ENCODE peak calls at places on chromosomes 16 and 17, in seven cellular contexts. One of them, this sample, is unnamed.

GRCh38 chr17:7220593-7221280 is 999 bp downstream of the ACADVL start:
- DNase-seq in H9: peak; percentile 85
- DNase-seq in mesendoderm: peak; percentile 75
- DNase-seq in IMR-90: peak; percentile 63
- DNase-seq in mesenchymal stem cell: peak; percentile 67
- DNase-seq in H1: peak; percentile 73
- DNase-seq in trophoblast cell: no peak
- DNase-seq in this sample: no peak

GRCh38 chr16:72471317-72471716 is 299.4 kb upstream of the PMFBP1 start:
- DNase-seq in H9: no peak
- DNase-seq in mesendoderm: no peak
- DNase-seq in IMR-90: no peak
- DNase-seq in mesenchymal stem cell: no peak
- DNase-seq in H1: no peak
- DNase-seq in trophoblast cell: no peak
- DNase-seq in this sample: no peak

GRCh38 chr17:7295230-7296180 is 1.1 kb upstream of the YBX2 start:
- DNase-seq in H9: no peak
- DNase-seq in mesendoderm: no peak
- DNase-seq in IMR-90: no peak
- DNase-seq in mesenchymal stem cell: no peak
- DNase-seq in H1: no peak
- DNase-seq in trophoblast cell: peak; percentile 33
- DNase-seq in this sample: no peak

GRCh38 chr17:68353121-68353521 is 61.8 kb downstream of the ARSG start:
- DNase-seq in H9: no peak
- DNase-seq in mesendoderm: no peak
- DNase-seq in IMR-90: no peak
- DNase-seq in mesenchymal stem cell: no peak
- DNase-seq in H1: no peak
- DNase-seq in trophoblast cell: peak; percentile 94
- DNase-seq in this sample: no peak

GRCh38 chr17:78147315-78147998 is 1.3 kb downstream of the C17orf99 start:
- DNase-seq in H9: no peak
- DNase-seq in mesendoderm: no peak
- DNase-seq in IMR-90: no peak
- DNase-seq in mesenchymal stem cell: no peak
- DNase-seq in H1: no peak
- DNase-seq in trophoblast cell: no peak
- DNase-seq in this sample: no peak

GRCh38 chr16:83953796-83954576 is 946 bp downstream of the OSGIN1 start:
- DNase-seq in H9: no peak
- DNase-seq in mesendoderm: peak; percentile 77
- DNase-seq in IMR-90: peak; percentile 32
- DNase-seq in mesenchymal stem cell: peak; percentile 54
- DNase-seq in H1: no peak
- DNase-seq in trophoblast cell: peak; percentile 32
- DNase-seq in this sample: no peak

GRCh38 chr16:11155284-11155806 is 100.7 kb downstream of the SOCS1 start:
- DNase-seq in H9: no peak
- DNase-seq in mesendoderm: no peak
- DNase-seq in IMR-90: peak; percentile 96
- DNase-seq in mesenchymal stem cell: peak; percentile 83
- DNase-seq in H1: no peak
- DNase-seq in trophoblast cell: peak; percentile 66
- DNase-seq in this sample: no peak

GRCh38 chr17:68834328-68834836 is 120.8 kb downstream of the ABCA8 start:
- DNase-seq in H9: no peak
- DNase-seq in mesendoderm: no peak
- DNase-seq in IMR-90: no peak
- DNase-seq in mesenchymal stem cell: no peak
- DNase-seq in H1: no peak
- DNase-seq in trophoblast cell: no peak
- DNase-seq in this sample: no peak

GRCh38 chr17:48626470-48627241 is 498 bp upstream of the HOXB9 start:
- DNase-seq in H9: peak; percentile 78
- DNase-seq in mesendoderm: no peak
- DNase-seq in IMR-90: peak; percentile 47
- DNase-seq in mesenchymal stem cell: peak; percentile 97
- DNase-seq in H1: no peak
- DNase-seq in trophoblast cell: no peak
- DNase-seq in this sample: no peak

GRCh38 chr17:44773140-44773539 is 14.4 kb downstream of the ADAM11 start:
- DNase-seq in H9: no peak
- DNase-seq in mesendoderm: no peak
- DNase-seq in IMR-90: no peak
- DNase-seq in mesenchymal stem cell: no peak
- DNase-seq in H1: no peak
- DNase-seq in trophoblast cell: no peak
- DNase-seq in this sample: no peak

GRCh38 chr17:39755550-39756375 is 18.0 kb downstream of the GRB7 start:
- DNase-seq in H9: peak; percentile 34
- DNase-seq in mesendoderm: no peak
- DNase-seq in IMR-90: peak; percentile 24
- DNase-seq in mesenchymal stem cell: peak; percentile 36
- DNase-seq in H1: no peak
- DNase-seq in trophoblast cell: no peak
- DNase-seq in this sample: no peak

GRCh38 chr16:19179890-19180490 is 11.9 kb downstream of the SYT17 start:
- DNase-seq in H9: peak; percentile 49
- DNase-seq in mesendoderm: peak; percentile 61
- DNase-seq in IMR-90: peak; percentile 33
- DNase-seq in mesenchymal stem cell: peak; percentile 30
- DNase-seq in H1: peak; percentile 77
- DNase-seq in trophoblast cell: peak; percentile 46
- DNase-seq in this sample: peak; percentile 48

GRCh38 chr16:29710227-29711219 is 31.5 kb downstream of the QPRT start:
- DNase-seq in H9: peak; percentile 40
- DNase-seq in mesendoderm: peak; percentile 88
- DNase-seq in IMR-90: peak; percentile 79
- DNase-seq in mesenchymal stem cell: peak; percentile 82
- DNase-seq in H1: no peak
- DNase-seq in trophoblast cell: peak; percentile 56
- DNase-seq in this sample: no peak

GRCh38 chr16:49701867-49702494 is 153.9 kb downstream of the ZNF423 start:
- DNase-seq in H9: peak; percentile 75
- DNase-seq in mesendoderm: peak; percentile 80
- DNase-seq in IMR-90: no peak
- DNase-seq in mesenchymal stem cell: peak; percentile 9
- DNase-seq in H1: peak; percentile 74
- DNase-seq in trophoblast cell: no peak
- DNase-seq in this sample: peak; percentile 76

GRCh38 chr17:40556198-40556661 is 9.0 kb downstream of the CCR7 start:
- DNase-seq in H9: no peak
- DNase-seq in mesendoderm: no peak
- DNase-seq in IMR-90: no peak
- DNase-seq in mesenchymal stem cell: no peak
- DNase-seq in H1: no peak
- DNase-seq in trophoblast cell: no peak
- DNase-seq in this sample: no peak

GRCh38 chr17:21370430-21370829 is 5.7 kb upstream of the KCNJ12 start:
- DNase-seq in H9: no peak
- DNase-seq in mesendoderm: peak; percentile 81
- DNase-seq in IMR-90: no peak
- DNase-seq in mesenchymal stem cell: peak; percentile 33
- DNase-seq in H1: no peak
- DNase-seq in trophoblast cell: no peak
- DNase-seq in this sample: peak; percentile 69

GRCh38 chr17:69575346-69575761 is 160.9 kb downstream of the MAP2K6 start:
- DNase-seq in H9: no peak
- DNase-seq in mesendoderm: no peak
- DNase-seq in IMR-90: peak; percentile 87
- DNase-seq in mesenchymal stem cell: peak; percentile 90
- DNase-seq in H1: no peak
- DNase-seq in trophoblast cell: no peak
- DNase-seq in this sample: no peak

GRCh38 chr16:68539704-68540370 is 746 bp downstream of the ZFP90 start:
- DNase-seq in H9: peak; percentile 31
- DNase-seq in mesendoderm: peak; percentile 24
- DNase-seq in IMR-90: no peak
- DNase-seq in mesenchymal stem cell: peak; percentile 24
- DNase-seq in H1: peak; percentile 65
- DNase-seq in trophoblast cell: no peak
- DNase-seq in this sample: no peak

GRCh38 chr16:70508752-70509151 is 14.6 kb downstream of the COG4 start:
- DNase-seq in H9: no peak
- DNase-seq in mesendoderm: no peak
- DNase-seq in IMR-90: no peak
- DNase-seq in mesenchymal stem cell: peak; percentile 15
- DNase-seq in H1: no peak
- DNase-seq in trophoblast cell: no peak
- DNase-seq in this sample: no peak

GRCh38 chr16:50368410-50369132 is at the start of gene BRD7:
- DNase-seq in H9: peak; percentile 74
- DNase-seq in mesendoderm: peak; percentile 73
- DNase-seq in IMR-90: peak; percentile 37
- DNase-seq in mesenchymal stem cell: peak; percentile 53
- DNase-seq in H1: peak; percentile 71
- DNase-seq in trophoblast cell: peak; percentile 20
- DNase-seq in this sample: peak; percentile 74

GRCh38 chr17:30226878-30227277 is 8.6 kb downstream of the SLC6A4 start:
- DNase-seq in H9: no peak
- DNase-seq in mesendoderm: no peak
- DNase-seq in IMR-90: no peak
- DNase-seq in mesenchymal stem cell: no peak
- DNase-seq in H1: no peak
- DNase-seq in trophoblast cell: peak; percentile 93
- DNase-seq in this sample: no peak

GRCh38 chr17:17235212-17236174 is 1.5 kb downstream of the FLCN start:
- DNase-seq in H9: no peak
- DNase-seq in mesendoderm: no peak
- DNase-seq in IMR-90: peak; percentile 44
- DNase-seq in mesenchymal stem cell: peak; percentile 49
- DNase-seq in H1: no peak
- DNase-seq in trophoblast cell: peak; percentile 73
- DNase-seq in this sample: no peak

GRCh38 chr17:51200846-51201245 is 34.6 kb downstream of the NME2 start:
- DNase-seq in H9: no peak
- DNase-seq in mesendoderm: no peak
- DNase-seq in IMR-90: no peak
- DNase-seq in mesenchymal stem cell: no peak
- DNase-seq in H1: no peak
- DNase-seq in trophoblast cell: no peak
- DNase-seq in this sample: no peak

DNA sequence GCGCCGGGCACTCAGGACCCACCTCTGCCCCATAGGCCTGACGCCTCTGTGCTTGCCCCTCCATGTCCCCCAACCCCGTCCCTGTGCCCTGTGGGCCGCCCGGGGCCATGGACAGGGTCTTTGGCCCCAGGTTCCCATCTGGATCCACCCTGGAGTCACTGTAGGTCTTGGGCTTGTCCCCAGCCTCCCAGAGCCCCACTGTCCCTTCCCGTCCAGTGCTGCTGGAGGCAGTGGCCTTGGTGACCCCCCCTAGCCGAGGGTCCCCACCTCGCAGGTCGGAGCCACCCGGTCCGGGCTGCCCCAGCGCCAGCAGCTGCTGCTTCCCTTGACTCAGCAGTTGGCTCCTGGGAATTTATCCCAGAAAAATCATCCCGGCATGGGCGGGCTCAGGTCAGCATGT is 49.3 kb downstream of the ZFPM1 start:
- DNase-seq in H9: no peak
- DNase-seq in mesendoderm: no peak
- DNase-seq in IMR-90: no peak
- DNase-seq in mesenchymal stem cell: no peak
- DNase-seq in H1: no peak
- DNase-seq in trophoblast cell: no peak
- DNase-seq in this sample: no peak
- H4K8ac ChIP-seq in H9: no peak overlapping the region
- H4K8ac ChIP-seq in mesendoderm: no peak overlapping the region
- H4K8ac ChIP-seq in IMR-90: no peak overlapping the region
- H4K8ac ChIP-seq in mesenchymal stem cell: no peak overlapping the region
- H4K8ac ChIP-seq in H1: no peak overlapping the region
- H4K8ac ChIP-seq in trophoblast cell: no peak overlapping the region
- H4K8ac ChIP-seq in this sample: no peak overlapping the region

GRCh38 chr17:28394717-28395116 is 11.3 kb downstream of the SLC46A1 start:
- DNase-seq in H9: no peak
- DNase-seq in mesendoderm: peak; percentile 92
- DNase-seq in IMR-90: peak; percentile 64
- DNase-seq in mesenchymal stem cell: peak; percentile 62
- DNase-seq in H1: no peak
- DNase-seq in trophoblast cell: no peak
- DNase-seq in this sample: no peak

GRCh38 chr17:28397275-28397674 is 8.7 kb downstream of the SLC46A1 start:
- DNase-seq in H9: no peak
- DNase-seq in mesendoderm: no peak
- DNase-seq in IMR-90: no peak
- DNase-seq in mesenchymal stem cell: no peak
- DNase-seq in H1: no peak
- DNase-seq in trophoblast cell: no peak
- DNase-seq in this sample: no peak

GRCh38 chr17:28396635-28397239 is 9.3 kb downstream of the SLC46A1 start:
- DNase-seq in H9: no peak
- DNase-seq in mesendoderm: no peak
- DNase-seq in IMR-90: no peak
- DNase-seq in mesenchymal stem cell: no peak
- DNase-seq in H1: no peak
- DNase-seq in trophoblast cell: no peak
- DNase-seq in this sample: no peak

GRCh38 chr17:28395968-28396367 is 10.0 kb downstream of the SLC46A1 start:
- DNase-seq in H9: no peak
- DNase-seq in mesendoderm: no peak
- DNase-seq in IMR-90: no peak
- DNase-seq in mesenchymal stem cell: no peak
- DNase-seq in H1: no peak
- DNase-seq in trophoblast cell: no peak
- DNase-seq in this sample: no peak

DNA sequence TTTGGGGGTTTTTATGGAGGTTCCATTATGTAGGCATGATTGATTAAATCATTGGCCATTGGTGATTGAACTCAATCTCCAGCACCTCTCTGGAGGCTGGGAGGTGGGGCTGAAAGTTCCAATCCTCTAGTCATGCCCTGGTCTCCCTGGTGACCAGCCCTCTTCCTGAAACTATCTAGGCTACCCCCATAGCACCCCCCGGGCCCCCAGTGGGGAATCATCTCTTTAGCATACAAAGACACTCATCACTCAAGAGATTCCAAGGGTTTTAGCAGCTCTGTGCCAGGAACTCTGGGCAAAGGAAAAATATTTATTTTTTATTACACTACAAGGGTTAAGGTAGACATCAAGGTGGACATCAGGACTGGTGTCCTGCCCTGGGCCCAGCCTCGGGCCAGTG is 10.6 kb downstream of the SLC46A1 start:
- DNase-seq in H9: no peak
- DNase-seq in mesendoderm: peak; percentile 77
- DNase-seq in IMR-90: no peak
- DNase-seq in mesenchymal stem cell: no peak
- DNase-seq in H1: no peak
- DNase-seq in trophoblast cell: no peak
- DNase-seq in this sample: no peak
- H2AK5ac ChIP-seq in H9: no peak overlapping the region
- H2AK5ac ChIP-seq in mesendoderm: no peak overlapping the region
- H2AK5ac ChIP-seq in IMR-90: peak overlapping the region; percentile 23
- H2AK5ac ChIP-seq in mesenchymal stem cell: no peak overlapping the region
- H2AK5ac ChIP-seq in H1: no peak overlapping the region
- H2AK5ac ChIP-seq in trophoblast cell: no peak overlapping the region
- H2AK5ac ChIP-seq in this sample: no peak overlapping the region

GRCh38 chr16:9681556-9681955 is 500.7 kb downstream of the GRIN2A start:
- DNase-seq in H9: peak; percentile 74
- DNase-seq in mesendoderm: no peak
- DNase-seq in IMR-90: no peak
- DNase-seq in mesenchymal stem cell: no peak
- DNase-seq in H1: no peak
- DNase-seq in trophoblast cell: no peak
- DNase-seq in this sample: no peak
- H3K4me2 ChIP-seq in H9: peak overlapping the region; percentile 99
- H3K4me2 ChIP-seq in mesendoderm: no peak overlapping the region
- H3K4me2 ChIP-seq in IMR-90: no peak overlapping the region
- H3K4me2 ChIP-seq in mesenchymal stem cell: no peak overlapping the region
- H3K4me2 ChIP-seq in H1: peak overlapping the region; percentile 57
- H3K4me2 ChIP-seq in trophoblast cell: no peak overlapping the region
- H3K4me2 ChIP-seq in this sample: no peak overlapping the region

GRCh38 chr16:52680993-52681392 is 134.1 kb upstream of the TOX3 start:
- DNase-seq in H9: no peak
- DNase-seq in mesendoderm: no peak
- DNase-seq in IMR-90: no peak
- DNase-seq in mesenchymal stem cell: no peak
- DNase-seq in H1: no peak
- DNase-seq in trophoblast cell: no peak
- DNase-seq in this sample: no peak
- H4K8ac ChIP-seq in H9: no peak overlapping the region
- H4K8ac ChIP-seq in mesendoderm: no peak overlapping the region
- H4K8ac ChIP-seq in IMR-90: no peak overlapping the region
- H4K8ac ChIP-seq in mesenchymal stem cell: no peak overlapping the region
- H4K8ac ChIP-seq in H1: no peak overlapping the region
- H4K8ac ChIP-seq in trophoblast cell: no peak overlapping the region
- H4K8ac ChIP-seq in this sample: no peak overlapping the region

This sample was measured in neuronal stem cell.